ENCODE peak calls at places on chromosomes 12 and 14, in eight cellular contexts. One of them, this sample, is unnamed.

GRCh38 chr12:76720068-76720467 is 43.8 kb upstream of the ZDHHC17 start:
- DNase-seq in B cell: no peak
- DNase-seq in CD8-positive, alpha-beta T cell: no peak
- DNase-seq in choroid plexus epithelial cell: peak
- DNase-seq in astrocyte of the spinal cord: peak
- DNase-seq in nephron progenitor cell: no peak
- DNase-seq in HCT116: no peak
- DNase-seq in neural crest cell: no peak
- DNase-seq in this sample: no peak

GRCh38 chr12:57243521-57244305 is 7.3 kb downstream of the STAC3 start:
- DNase-seq in B cell: peak
- DNase-seq in CD8-positive, alpha-beta T cell: peak
- DNase-seq in choroid plexus epithelial cell: peak
- DNase-seq in astrocyte of the spinal cord: peak
- DNase-seq in nephron progenitor cell: peak
- DNase-seq in HCT116: peak
- DNase-seq in neural crest cell: peak
- DNase-seq in this sample: peak

GRCh38 chr12:48329199-48329939 is 21.4 kb downstream of the ZNF641 start:
- DNase-seq in B cell: no peak
- DNase-seq in CD8-positive, alpha-beta T cell: no peak
- DNase-seq in choroid plexus epithelial cell: no peak
- DNase-seq in astrocyte of the spinal cord: no peak
- DNase-seq in nephron progenitor cell: no peak
- DNase-seq in HCT116: no peak
- DNase-seq in neural crest cell: no peak
- DNase-seq in this sample: no peak

GRCh38 chr12:130933269-130933995 is 20.3 kb upstream of the ADGRD1 start:
- DNase-seq in B cell: no peak
- DNase-seq in CD8-positive, alpha-beta T cell: no peak
- DNase-seq in choroid plexus epithelial cell: no peak
- DNase-seq in astrocyte of the spinal cord: no peak
- DNase-seq in nephron progenitor cell: no peak
- DNase-seq in HCT116: no peak
- DNase-seq in neural crest cell: no peak
- DNase-seq in this sample: no peak

GRCh38 chr14:71448431-71449315 is 483.6 kb upstream of the RGS6 start:
- DNase-seq in B cell: no peak
- DNase-seq in CD8-positive, alpha-beta T cell: no peak
- DNase-seq in choroid plexus epithelial cell: no peak
- DNase-seq in astrocyte of the spinal cord: no peak
- DNase-seq in nephron progenitor cell: no peak
- DNase-seq in HCT116: no peak
- DNase-seq in neural crest cell: no peak
- DNase-seq in this sample: no peak

GRCh38 chr12:84842406-84843013 is 70.1 kb downstream of the SLC6A15 start:
- DNase-seq in B cell: peak
- DNase-seq in CD8-positive, alpha-beta T cell: no peak
- DNase-seq in choroid plexus epithelial cell: peak
- DNase-seq in astrocyte of the spinal cord: peak
- DNase-seq in nephron progenitor cell: peak
- DNase-seq in HCT116: peak
- DNase-seq in neural crest cell: no peak
- DNase-seq in this sample: peak

GRCh38 chr14:70186826-70187483 is 1.8 kb downstream of the SLC8A3 start:
- DNase-seq in B cell: peak
- DNase-seq in CD8-positive, alpha-beta T cell: no peak
- DNase-seq in choroid plexus epithelial cell: peak
- DNase-seq in astrocyte of the spinal cord: peak
- DNase-seq in nephron progenitor cell: peak
- DNase-seq in HCT116: no peak
- DNase-seq in neural crest cell: no peak
- DNase-seq in this sample: no peak

GRCh38 chr12:87642245-87642644 is 387.0 kb downstream of the C12orf50 start:
- DNase-seq in B cell: no peak
- DNase-seq in CD8-positive, alpha-beta T cell: no peak
- DNase-seq in choroid plexus epithelial cell: no peak
- DNase-seq in astrocyte of the spinal cord: no peak
- DNase-seq in nephron progenitor cell: no peak
- DNase-seq in HCT116: no peak
- DNase-seq in neural crest cell: no peak
- DNase-seq in this sample: no peak

GRCh38 chr14:62253931-62254330 is 491.7 kb downstream of the SNAPC1 start:
- DNase-seq in B cell: no peak
- DNase-seq in CD8-positive, alpha-beta T cell: no peak
- DNase-seq in choroid plexus epithelial cell: no peak
- DNase-seq in astrocyte of the spinal cord: no peak
- DNase-seq in nephron progenitor cell: no peak
- DNase-seq in HCT116: no peak
- DNase-seq in neural crest cell: no peak
- DNase-seq in this sample: no peak

GRCh38 chr14:89899917-89900680 is 54.4 kb downstream of the EFCAB11 start:
- DNase-seq in B cell: peak
- DNase-seq in CD8-positive, alpha-beta T cell: no peak
- DNase-seq in choroid plexus epithelial cell: peak
- DNase-seq in astrocyte of the spinal cord: peak
- DNase-seq in nephron progenitor cell: no peak
- DNase-seq in HCT116: peak
- DNase-seq in neural crest cell: no peak
- DNase-seq in this sample: peak

GRCh38 chr14:69101331-69101826 is 51.5 kb downstream of the DCAF5 start:
- DNase-seq in B cell: no peak
- DNase-seq in CD8-positive, alpha-beta T cell: no peak
- DNase-seq in choroid plexus epithelial cell: peak
- DNase-seq in astrocyte of the spinal cord: peak
- DNase-seq in nephron progenitor cell: no peak
- DNase-seq in HCT116: peak
- DNase-seq in neural crest cell: no peak
- DNase-seq in this sample: peak

GRCh38 chr14:48925184-48925583 is 661.0 kb downstream of the RPS29 start:
- DNase-seq in B cell: no peak
- DNase-seq in CD8-positive, alpha-beta T cell: no peak
- DNase-seq in choroid plexus epithelial cell: no peak
- DNase-seq in astrocyte of the spinal cord: no peak
- DNase-seq in nephron progenitor cell: no peak
- DNase-seq in HCT116: no peak
- DNase-seq in neural crest cell: no peak
- DNase-seq in this sample: no peak

GRCh38 chr12:52280319-52280795 is 5.9 kb downstream of the KRT86 start:
- DNase-seq in B cell: no peak
- DNase-seq in CD8-positive, alpha-beta T cell: no peak
- DNase-seq in choroid plexus epithelial cell: peak
- DNase-seq in astrocyte of the spinal cord: peak
- DNase-seq in nephron progenitor cell: no peak
- DNase-seq in HCT116: peak
- DNase-seq in neural crest cell: no peak
- DNase-seq in this sample: peak

GRCh38 chr12:109739747-109740693 is 26.4 kb downstream of the FAM222A start:
- DNase-seq in B cell: no peak
- DNase-seq in CD8-positive, alpha-beta T cell: no peak
- DNase-seq in choroid plexus epithelial cell: no peak
- DNase-seq in astrocyte of the spinal cord: no peak
- DNase-seq in nephron progenitor cell: peak
- DNase-seq in HCT116: no peak
- DNase-seq in neural crest cell: no peak
- DNase-seq in this sample: no peak
- TF ChIP-seq CTCF in B cell: no peak
- TF ChIP-seq CTCF in CD8-positive, alpha-beta T cell: no peak
- TF ChIP-seq CTCF in choroid plexus epithelial cell: peak
- TF ChIP-seq CTCF in astrocyte of the spinal cord: peak
- TF ChIP-seq CTCF in nephron progenitor cell: no peak
- TF ChIP-seq CTCF in HCT116: peak
- TF ChIP-seq CTCF in neural crest cell: peak
- TF ChIP-seq CTCF in this sample: no peak

GRCh38 chr12:127457726-127458125 is 809.2 kb upstream of the TMEM132C start:
- DNase-seq in B cell: no peak
- DNase-seq in CD8-positive, alpha-beta T cell: no peak
- DNase-seq in choroid plexus epithelial cell: no peak
- DNase-seq in astrocyte of the spinal cord: no peak
- DNase-seq in nephron progenitor cell: no peak
- DNase-seq in HCT116: no peak
- DNase-seq in neural crest cell: no peak
- DNase-seq in this sample: no peak

GRCh38 chr12:127463237-127463636 is 803.7 kb upstream of the TMEM132C start:
- DNase-seq in B cell: no peak
- DNase-seq in CD8-positive, alpha-beta T cell: no peak
- DNase-seq in choroid plexus epithelial cell: no peak
- DNase-seq in astrocyte of the spinal cord: no peak
- DNase-seq in nephron progenitor cell: no peak
- DNase-seq in HCT116: no peak
- DNase-seq in neural crest cell: no peak
- DNase-seq in this sample: no peak

GRCh38 chr12:127459687-127460086 is 807.3 kb upstream of the TMEM132C start:
- DNase-seq in B cell: no peak
- DNase-seq in CD8-positive, alpha-beta T cell: no peak
- DNase-seq in choroid plexus epithelial cell: no peak
- DNase-seq in astrocyte of the spinal cord: no peak
- DNase-seq in nephron progenitor cell: no peak
- DNase-seq in HCT116: no peak
- DNase-seq in neural crest cell: no peak
- DNase-seq in this sample: no peak

GRCh38 chr12:127455347-127456265 is 811.4 kb upstream of the TMEM132C start:
- DNase-seq in B cell: no peak
- DNase-seq in CD8-positive, alpha-beta T cell: no peak
- DNase-seq in choroid plexus epithelial cell: peak
- DNase-seq in astrocyte of the spinal cord: no peak
- DNase-seq in nephron progenitor cell: peak
- DNase-seq in HCT116: no peak
- DNase-seq in neural crest cell: no peak
- DNase-seq in this sample: no peak

GRCh38 chr12:127459166-127459565 is 807.8 kb upstream of the TMEM132C start:
- DNase-seq in B cell: no peak
- DNase-seq in CD8-positive, alpha-beta T cell: no peak
- DNase-seq in choroid plexus epithelial cell: no peak
- DNase-seq in astrocyte of the spinal cord: no peak
- DNase-seq in nephron progenitor cell: no peak
- DNase-seq in HCT116: no peak
- DNase-seq in neural crest cell: no peak
- DNase-seq in this sample: no peak
- TF ChIP-seq CTCF in B cell: no peak
- TF ChIP-seq CTCF in CD8-positive, alpha-beta T cell: no peak
- TF ChIP-seq CTCF in choroid plexus epithelial cell: no peak
- TF ChIP-seq CTCF in astrocyte of the spinal cord: no peak
- TF ChIP-seq CTCF in nephron progenitor cell: no peak
- TF ChIP-seq CTCF in HCT116: no peak
- TF ChIP-seq CTCF in neural crest cell: no peak
- TF ChIP-seq CTCF in this sample: no peak

GRCh38 chr12:6662906-6663742 is at the start of gene ING4:
- DNase-seq in B cell: peak
- DNase-seq in CD8-positive, alpha-beta T cell: peak
- DNase-seq in choroid plexus epithelial cell: peak
- DNase-seq in astrocyte of the spinal cord: peak
- DNase-seq in nephron progenitor cell: peak
- DNase-seq in HCT116: peak
- DNase-seq in neural crest cell: peak
- DNase-seq in this sample: peak

GRCh38 chr12:6672143-6672542 is 9.2 kb upstream of the ING4 start:
- DNase-seq in B cell: no peak
- DNase-seq in CD8-positive, alpha-beta T cell: no peak
- DNase-seq in choroid plexus epithelial cell: no peak
- DNase-seq in astrocyte of the spinal cord: no peak
- DNase-seq in nephron progenitor cell: no peak
- DNase-seq in HCT116: no peak
- DNase-seq in neural crest cell: no peak
- DNase-seq in this sample: no peak

GRCh38 chr12:6666211-6666610 is 3.3 kb upstream of the ING4 start:
- DNase-seq in B cell: no peak
- DNase-seq in CD8-positive, alpha-beta T cell: no peak
- DNase-seq in choroid plexus epithelial cell: peak
- DNase-seq in astrocyte of the spinal cord: peak
- DNase-seq in nephron progenitor cell: no peak
- DNase-seq in HCT116: no peak
- DNase-seq in neural crest cell: no peak
- DNase-seq in this sample: no peak

GRCh38 chr12:6664902-6665301 is 2.0 kb upstream of the ING4 start:
- DNase-seq in B cell: no peak
- DNase-seq in CD8-positive, alpha-beta T cell: no peak
- DNase-seq in choroid plexus epithelial cell: no peak
- DNase-seq in astrocyte of the spinal cord: no peak
- DNase-seq in nephron progenitor cell: no peak
- DNase-seq in HCT116: no peak
- DNase-seq in neural crest cell: no peak
- DNase-seq in this sample: no peak

DNA sequence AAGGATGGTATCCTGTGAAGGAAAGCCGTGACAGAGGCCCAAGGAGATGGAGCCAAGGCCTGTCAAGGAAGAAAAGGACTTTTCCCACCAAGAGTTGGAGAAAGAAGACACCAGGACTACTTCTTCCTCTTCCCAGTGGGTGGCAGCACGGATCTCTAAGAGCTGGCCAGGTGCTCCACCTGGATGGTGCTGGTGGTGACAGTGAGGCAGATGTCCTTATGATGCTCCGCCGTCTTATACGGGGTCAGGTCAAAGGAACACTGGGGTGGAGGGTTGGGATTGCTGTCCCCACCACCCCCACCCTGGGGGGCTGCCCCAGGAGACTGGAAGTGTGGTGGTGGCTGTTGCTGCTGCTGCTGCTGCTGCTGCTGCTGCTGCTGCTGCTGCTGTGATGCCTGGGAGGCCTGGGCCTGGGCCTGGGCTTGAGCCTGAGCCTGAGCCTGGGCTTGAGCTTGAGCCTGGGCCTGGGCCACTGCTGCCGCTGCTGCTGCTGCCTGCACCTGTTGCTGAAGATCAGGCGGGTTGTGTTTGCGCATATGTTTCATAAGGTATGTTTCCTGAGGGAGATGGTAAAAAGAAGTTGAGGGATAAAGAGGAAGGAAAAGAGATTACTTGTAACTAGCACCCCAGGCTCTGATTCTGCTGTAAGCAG is 4.8 kb upstream of the ING4 start:
- DNase-seq in B cell: no peak
- DNase-seq in CD8-positive, alpha-beta T cell: no peak
- DNase-seq in choroid plexus epithelial cell: no peak
- DNase-seq in astrocyte of the spinal cord: no peak
- DNase-seq in nephron progenitor cell: no peak
- DNase-seq in HCT116: peak
- DNase-seq in neural crest cell: no peak
- DNase-seq in this sample: peak
- TF ChIP-seq CTCF in B cell: no peak
- TF ChIP-seq CTCF in CD8-positive, alpha-beta T cell: no peak
- TF ChIP-seq CTCF in choroid plexus epithelial cell: peak
- TF ChIP-seq CTCF in astrocyte of the spinal cord: no peak
- TF ChIP-seq CTCF in nephron progenitor cell: no peak
- TF ChIP-seq CTCF in HCT116: peak
- TF ChIP-seq CTCF in neural crest cell: no peak
- TF ChIP-seq CTCF in this sample: no peak

DNA sequence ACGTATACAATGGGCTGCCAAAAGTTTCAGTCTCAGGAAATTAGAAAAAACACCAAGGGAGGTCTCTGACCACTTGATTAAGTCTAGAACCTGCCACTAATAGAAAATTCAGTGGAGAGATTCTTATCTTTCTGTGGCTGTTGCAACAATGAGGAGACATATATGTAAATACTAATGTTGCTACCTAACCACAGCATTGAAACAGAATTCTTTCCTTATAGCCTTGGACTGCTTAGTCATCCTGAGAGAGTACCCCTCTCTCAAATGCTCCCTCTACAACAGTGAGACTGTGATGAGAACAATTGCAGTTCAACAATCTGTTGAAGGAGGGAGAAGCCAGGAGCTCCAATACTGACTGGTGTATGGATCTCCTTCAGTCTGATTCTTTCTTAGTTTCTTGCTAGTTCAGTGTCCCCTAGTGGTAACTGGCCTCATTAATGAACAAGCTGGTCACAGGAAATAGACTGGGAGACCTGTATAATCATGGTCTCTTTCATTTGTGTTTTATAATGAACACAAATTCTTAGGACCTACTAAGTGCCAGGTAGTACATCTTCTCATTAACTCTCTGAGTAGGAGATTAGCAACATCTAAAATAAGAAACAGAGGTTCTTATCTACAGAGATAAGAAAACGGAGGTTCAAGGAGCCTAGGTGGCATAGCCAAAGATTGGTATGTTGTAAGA is 164.5 kb downstream of the SLC38A4 start:
- DNase-seq in B cell: peak
- DNase-seq in CD8-positive, alpha-beta T cell: no peak
- DNase-seq in choroid plexus epithelial cell: peak
- DNase-seq in astrocyte of the spinal cord: peak
- DNase-seq in nephron progenitor cell: no peak
- DNase-seq in HCT116: peak
- DNase-seq in neural crest cell: no peak
- DNase-seq in this sample: peak
- TF ChIP-seq CTCF in B cell: peak
- TF ChIP-seq CTCF in CD8-positive, alpha-beta T cell: peak
- TF ChIP-seq CTCF in choroid plexus epithelial cell: peak
- TF ChIP-seq CTCF in astrocyte of the spinal cord: peak
- TF ChIP-seq CTCF in nephron progenitor cell: peak
- TF ChIP-seq CTCF in HCT116: peak
- TF ChIP-seq CTCF in neural crest cell: peak
- TF ChIP-seq CTCF in this sample: peak